ENCODE peak calls at places on chromosomes 16 and 17, in six cellular contexts. Q is LoVo, S is HFFc6, B is kidney glomerular epithelial cell, O is right atrium auricular region, T is HTR-8/SVneo. J is an unnamed sample.

GRCh38 chr16:59971264-59971663 is 1237.1 kb upstream of the GOT2 start:
- DNase-seq in O (no peak), Q (no peak), T (no peak), B (no peak), S (no peak), J (no peak)

GRCh38 chr17:31778538-31778937 is 80.5 kb downstream of the COPRS start:
- DNase-seq in B (peak), S (no peak), O (no peak), Q (no peak), T (no peak), J (peak)

GRCh38 chr17:79754359-79754758 is 23.6 kb upstream of the CBX2 start:
- DNase-seq in S (no peak), O (no peak), T (no peak), B (no peak), Q (no peak), J (no peak)

GRCh38 chr16:54240180-54241125 is 46.1 kb downstream of the IRX3 start:
- DNase-seq in B (no peak), T (no peak), Q (no peak), O (no peak), S (no peak), J (no peak)

GRCh38 chr16:56617212-56618085 is 8.1 kb upstream of the MT1E start:
- DNase-seq in O (peak), T (no peak), Q (no peak), B (peak), S (no peak), J (no peak)

GRCh38 chr17:69975808-69976207 is 99.2 kb upstream of the KCNJ16 start:
- DNase-seq in B (no peak), O (no peak), S (no peak), T (no peak), Q (no peak), J (no peak)

GRCh38 chr17:68356520-68356919 is 65.2 kb downstream of the ARSG start:
- DNase-seq in T (no peak), O (no peak), B (no peak), Q (no peak), S (no peak), J (no peak)

GRCh38 chr17:5825717-5826330 is 241.5 kb upstream of the NLRP1 start:
- DNase-seq in O (no peak), B (peak), T (no peak), S (peak), Q (no peak), J (peak)

GRCh38 chr16:26530584-26531289 is 536.0 kb upstream of the C16orf82 start:
- DNase-seq in S (no peak), Q (no peak), B (no peak), T (no peak), O (no peak), J (no peak)

GRCh38 chr16:57444711-57445110 is 2.5 kb downstream of the CIAPIN1 start:
- DNase-seq in O (no peak), B (no peak), S (no peak), T (no peak), Q (no peak), J (no peak)

GRCh38 chr17:51398647-51399046 is 138.3 kb downstream of the UTP18 start:
- DNase-seq in B (peak), S (no peak), T (no peak), O (no peak), Q (no peak), J (no peak)

GRCh38 chr17:1608676-1609075 is 20.0 kb downstream of the SLC43A2 start:
- DNase-seq in B (no peak), O (no peak), Q (no peak), T (no peak), S (no peak), J (no peak)

GRCh38 chr17:61007980-61008379 is 330.3 kb downstream of the BCAS3 start:
- DNase-seq in B (no peak), O (no peak), Q (peak), T (no peak), S (no peak), J (no peak)

GRCh38 chr17:70961341-70961740 is 792.0 kb downstream of the KCNJ2 start:
- DNase-seq in O (no peak), T (no peak), S (no peak), Q (no peak), B (no peak), J (no peak)

GRCh38 chr16:54430491-54431030 is 144.0 kb upstream of the IRX3 start:
- DNase-seq in B (no peak), O (no peak), Q (no peak), S (peak), T (no peak), J (no peak)

GRCh38 chr17:28975031-28975430 is 23.7 kb upstream of the PHF12 start:
- DNase-seq in T (no peak), B (no peak), O (no peak), S (no peak), Q (no peak), J (no peak)

GRCh38 chr17:64155751-64156544 is 26.0 kb upstream of the ERN1 start:
- DNase-seq in B (no peak), T (no peak), O (peak), S (no peak), Q (no peak), J (no peak)

GRCh38 chr16:85686912-85687591 is 1.7 kb downstream of the GINS2 start:
- DNase-seq in T (no peak), O (no peak), Q (no peak), B (no peak), S (no peak), J (no peak)

GRCh38 chr16:12157510-12158093 is 181.1 kb downstream of the SNX29 start:
- DNase-seq in B (peak), T (peak), O (no peak), Q (no peak), S (peak), J (peak)

J was measured in RCC 7860.